ENCODE peak calls at places on chromosome 10, in five cellular contexts. Z is T follicular helper cell, U is HFFc6, F is AG10803, C is HFF-Myc. W is an unnamed sample.

GRCh38 chr10:132449051-132449825 is 52.2 kb downstream of the PWWP2B start:
- DNase-seq in Z (no peak), U (no peak), F (peak; percentile 25), C (no peak), W (no peak)

GRCh38 chr10:31001740-31002139 is 29.9 kb downstream of the ZNF438 start:
- DNase-seq in Z (no peak), U (no peak), F (no peak), C (no peak), W (no peak)

GRCh38 chr10:112835933-112836564 is 114.0 kb upstream of the TCF7L2 start:
- DNase-seq in Z (no peak), U (no peak), F (peak; percentile 31), C (no peak), W (peak; percentile 42)

GRCh38 chr10:52895066-52895465 is 122.5 kb upstream of the MBL2 start:
- DNase-seq in Z (no peak), U (no peak), F (no peak), C (no peak), W (peak; percentile 19)

GRCh38 chr10:78305311-78305710 is 271.6 kb downstream of the RPS24 start:
- DNase-seq in Z (no peak), U (no peak), F (no peak), C (no peak), W (no peak)

GRCh38 chr10:30773501-30773900 is 143.9 kb upstream of the LYZL2 start:
- DNase-seq in Z (no peak), U (no peak), F (no peak), C (no peak), W (no peak)

GRCh38 chr10:124744688-124745055 is 494 bp upstream of the FAM53B start:
- DNase-seq in Z (no peak), U (peak; percentile 63), F (peak; percentile 78), C (peak; percentile 48), W (peak; percentile 88)

GRCh38 chr10:101892782-101893391 is 49.3 kb upstream of the KCNIP2 start:
- DNase-seq in Z (no peak), U (peak; percentile 42), F (peak; percentile 5), C (no peak), W (no peak)

GRCh38 chr10:69345402-69345801 is 67.1 kb downstream of the HK1 start:
- DNase-seq in Z (no peak), U (no peak), F (no peak), C (no peak), W (no peak)

GRCh38 chr10:88946200-88946599 is 6.4 kb downstream of the ACTA2 start:
- DNase-seq in Z (no peak), U (no peak), F (no peak), C (no peak), W (no peak)

GRCh38 chr10:22990443-22990842 is 62.6 kb downstream of the ARMC3 start:
- DNase-seq in Z (no peak), U (no peak), F (no peak), C (no peak), W (no peak)

GRCh38 chr10:30092151-30092790 is 32.9 kb upstream of the JCAD start:
- DNase-seq in Z (no peak), U (peak; percentile 52), F (peak; percentile 56), C (no peak), W (peak; percentile 25)

GRCh38 chr10:100744136-100744979 is 1.0 kb upstream of the PAX2 start:
- DNase-seq in Z (no peak), U (no peak), F (no peak), C (no peak), W (no peak)

GRCh38 chr10:60139798-60140566 is 233.6 kb upstream of the CCDC6 start:
- DNase-seq in Z (no peak), U (peak; percentile 16), F (peak; percentile 38), C (peak; percentile 56), W (peak; percentile 75)

GRCh38 chr10:47286116-47286505 is 13.9 kb upstream of the GDF10 start:
- DNase-seq in Z (no peak), U (no peak), F (no peak), C (no peak), W (no peak)

GRCh38 chr10:14123066-14123465 is 207.7 kb downstream of the FRMD4A start:
- DNase-seq in Z (no peak), U (no peak), F (peak; percentile 3), C (no peak), W (peak; percentile 8)

GRCh38 chr10:121171825-121172224 is 320.7 kb downstream of the WDR11 start:
- DNase-seq in Z (no peak), U (no peak), F (no peak), C (no peak), W (no peak)

GRCh38 chr10:119817991-119818888 is 54.4 kb downstream of the MCMBP start:
- DNase-seq in Z (peak; percentile 2), U (no peak), F (peak; percentile 49), C (no peak), W (peak; percentile 80)

GRCh38 chr10:120950103-120950561 is 99.0 kb downstream of the WDR11 start:
- DNase-seq in Z (no peak), U (no peak), F (peak; percentile 13), C (no peak), W (peak; percentile 52)

GRCh38 chr10:102718220-102718619 is 3.8 kb downstream of the SFXN2 start:
- DNase-seq in Z (no peak), U (peak; percentile 43), F (no peak), C (no peak), W (peak; percentile 93)

GRCh38 chr10:69179089-69179742 is 818 bp upstream of the SUPV3L1 start:
- DNase-seq in Z (peak; percentile 35), U (no peak), F (peak; percentile 54), C (no peak), W (no peak)

GRCh38 chr10:30171601-30172000 is 112.2 kb upstream of the JCAD start:
- DNase-seq in Z (no peak), U (no peak), F (no peak), C (no peak), W (no peak)

GRCh38 chr10:131997366-131998049 is 15.8 kb upstream of the BNIP3 start:
- DNase-seq in Z (no peak), U (peak; percentile 75), F (peak; percentile 77), C (no peak), W (peak; percentile 97)

GRCh38 chr10:34522542-34522941 is 292.6 kb downstream of the PARD3 start:
- DNase-seq in Z (no peak), U (no peak), F (no peak), C (no peak), W (peak; percentile 79)

GRCh38 chr10:30057421-30057841 is 2.0 kb downstream of the JCAD start:
- DNase-seq in Z (no peak), U (peak; percentile 28), F (peak; percentile 47), C (no peak), W (peak; percentile 17)

GRCh38 chr10:69642747-69643146 is 12.7 kb downstream of the FAM241B start:
- DNase-seq in Z (no peak), U (no peak), F (no peak), C (no peak), W (no peak)

GRCh38 chr10:46022978-46023702 is 7.3 kb downstream of the NCOA4 start:
- DNase-seq in Z (peak; percentile 73), U (peak; percentile 90), F (peak; percentile 92), C (peak; percentile 56), W (peak; percentile 94)

GRCh38 chr10:91604462-91604935 is 28.4 kb downstream of the PPP1R3C start:
- DNase-seq in Z (no peak), U (no peak), F (no peak), C (no peak), W (peak; percentile 48)

GRCh38 chr10:116817178-116817577 is 32.1 kb upstream of the ENO4 start:
- DNase-seq in Z (no peak), U (no peak), F (no peak), C (no peak), W (no peak)

GRCh38 chr10:20988357-20988983 is 91.4 kb upstream of the NEBL start:
- DNase-seq in Z (no peak), U (no peak), F (peak; percentile 32), C (no peak), W (peak; percentile 20)

GRCh38 chr10:114243661-114244060 is 4.6 kb downstream of the VWA2 start:
- DNase-seq in Z (no peak), U (no peak), F (no peak), C (no peak), W (no peak)

GRCh38 chr10:89476676-89477075 is 58.7 kb downstream of the SLC16A12 start:
- DNase-seq in Z (no peak), U (no peak), F (no peak), C (no peak), W (peak; percentile 97)

GRCh38 chr10:33315891-33316290 is 18.6 kb downstream of the NRP1 start:
- DNase-seq in Z (no peak), U (no peak), F (no peak), C (no peak), W (peak; percentile 75)

GRCh38 chr10:75018233-75018632 is 93.2 kb upstream of the SAMD8 start:
- DNase-seq in Z (no peak), U (no peak), F (no peak), C (no peak), W (no peak)

GRCh38 chr10:132065491-132066105 is at the start of gene JAKMIP3:
- DNase-seq in Z (no peak), U (peak; percentile 95), F (peak; percentile 92), C (peak; percentile 47), W (peak; percentile 95)

GRCh38 chr10:121041906-121042305 is 190.7 kb downstream of the WDR11 start:
- DNase-seq in Z (no peak), U (no peak), F (no peak), C (no peak), W (no peak)

GRCh38 chr10:88473989-88474883 is 108.9 kb downstream of the RNLS start:
- DNase-seq in Z (no peak), U (no peak), F (no peak), C (no peak), W (peak; percentile 25)

GRCh38 chr10:117133273-117134083 is 4.6 kb downstream of the VAX1 start:
- DNase-seq in Z (no peak), U (no peak), F (no peak), C (no peak), W (no peak)

GRCh38 chr10:130485958-130486680 is 349.9 kb downstream of the GLRX3 start:
- DNase-seq in Z (no peak), U (no peak), F (no peak), C (no peak), W (no peak)

W was measured in choroid plexus epithelial cell.